ENCODE peak calls at places on chromosomes 5 and 9, in nine cellular contexts. S is thyroid gland, D is sigmoid colon, E is NB4, R is lower leg skin, V is spleen, M is uterus, X is K562, N is gastrocnemius medialis. H is an unnamed sample.

GRCh38 chr5:176653401-176653800 is 6.1 kb downstream of the TSPAN17 start:
- DNase-seq in S (no peak), D (no peak), E (no peak), R (no peak), V (no peak), M (no peak), X (peak; percentile 21), N (no peak), H (no peak)

GRCh38 chr9:68552700-68553099 is 12.0 kb upstream of the TMEM252 start:
- DNase-seq in S (no peak), D (no peak), E (no peak), R (no peak), V (no peak), M (no peak), X (no peak), N (no peak), H (no peak)

GRCh38 chr9:101054657-101055056 is 26.1 kb downstream of the PLPPR1 start:
- DNase-seq in S (no peak), D (no peak), E (no peak), R (no peak), V (no peak), M (no peak), X (no peak), N (no peak), H (no peak)

GRCh38 chr5:131221888-131222287 is 42.0 kb upstream of the CDC42SE2 start:
- DNase-seq in S (no peak), D (no peak), E (peak; percentile 45), R (no peak), V (no peak), M (no peak), X (no peak), N (no peak), H (no peak)

GRCh38 chr5:912356-913091 is 19.8 kb downstream of the TRIP13 start:
- DNase-seq in S (no peak), D (no peak), E (peak; percentile 45), R (peak; percentile 66), V (no peak), M (no peak), X (no peak), N (no peak), H (peak; percentile 29)

GRCh38 chr5:12661617-12662370 is 757.5 kb upstream of the CTNND2 start:
- DNase-seq in S (no peak), D (peak; percentile 55), E (no peak), R (no peak), V (no peak), M (no peak), X (no peak), N (no peak), H (no peak)

GRCh38 chr9:132509921-132510874 is 72.2 kb upstream of the BARHL1 start:
- DNase-seq in S (no peak), D (no peak), E (no peak), R (no peak), V (peak; percentile 50), M (no peak), X (no peak), N (no peak), H (no peak)

GRCh38 chr5:39992617-39993203 is 567.9 kb upstream of the DAB2 start:
- DNase-seq in S (peak; percentile 28), D (no peak), E (peak; percentile 5), R (no peak), V (no peak), M (no peak), X (no peak), N (no peak), H (no peak)

GRCh38 chr5:95114305-95114704 is 170.6 kb downstream of the MCTP1 start:
- DNase-seq in S (peak; percentile 48), D (no peak), E (no peak), R (no peak), V (no peak), M (no peak), X (no peak), N (no peak), H (no peak)

GRCh38 chr9:108972626-108973209 is 38.5 kb downstream of the ABITRAM start:
- DNase-seq in S (no peak), D (no peak), E (no peak), R (no peak), V (no peak), M (no peak), X (no peak), N (no peak), H (no peak)

GRCh38 chr5:16759147-16759800 is 142.5 kb upstream of the RETREG1 start:
- DNase-seq in S (no peak), D (no peak), E (peak; percentile 60), R (no peak), V (no peak), M (no peak), X (no peak), N (no peak), H (no peak)

GRCh38 chr5:122371511-122372151 is 59.6 kb downstream of the SNCAIP start:
- DNase-seq in S (no peak), D (no peak), E (no peak), R (no peak), V (no peak), M (no peak), X (no peak), N (no peak), H (no peak)

GRCh38 chr5:122376305-122376704 is 64.3 kb downstream of the SNCAIP start:
- DNase-seq in S (no peak), D (no peak), E (no peak), R (no peak), V (no peak), M (no peak), X (no peak), N (no peak), H (no peak)

GRCh38 chr5:122375801-122376200 is 63.8 kb downstream of the SNCAIP start:
- DNase-seq in S (no peak), D (no peak), E (no peak), R (no peak), V (no peak), M (no peak), X (no peak), N (no peak), H (no peak)

GRCh38 chr5:122377023-122377422 is 65.0 kb downstream of the SNCAIP start:
- DNase-seq in S (no peak), D (no peak), E (peak; percentile 9), R (no peak), V (no peak), M (no peak), X (no peak), N (no peak), H (no peak)
- TF ChIP-seq POLR2A in S (no peak), D (no peak), E (no peak), R (no peak), V (no peak), M (no peak), X (no peak), N (no peak), H (no peak)

GRCh38 chr9:130013326-130013725 is 29.7 kb downstream of the FNBP1 start:
- DNase-seq in S (no peak), D (no peak), E (no peak), R (no peak), V (no peak), M (no peak), X (no peak), N (no peak), H (no peak)

GRCh38 chr9:130015353-130016019 is 27.5 kb downstream of the FNBP1 start:
- DNase-seq in S (no peak), D (no peak), E (no peak), R (no peak), V (no peak), M (no peak), X (no peak), N (no peak), H (no peak)

GRCh38 chr9:130008577-130008976 is 34.4 kb downstream of the FNBP1 start:
- DNase-seq in S (no peak), D (no peak), E (no peak), R (no peak), V (no peak), M (no peak), X (no peak), N (no peak), H (no peak)

GRCh38 chr9:130010151-130010988 is 32.6 kb downstream of the FNBP1 start:
- DNase-seq in S (peak; percentile 25), D (no peak), E (no peak), R (no peak), V (no peak), M (no peak), X (no peak), N (no peak), H (no peak)
- TF ChIP-seq POLR2A in S (no peak), D (no peak), E (no peak), R (no peak), V (no peak), M (no peak), X (no peak), N (no peak), H (no peak)

DNA sequence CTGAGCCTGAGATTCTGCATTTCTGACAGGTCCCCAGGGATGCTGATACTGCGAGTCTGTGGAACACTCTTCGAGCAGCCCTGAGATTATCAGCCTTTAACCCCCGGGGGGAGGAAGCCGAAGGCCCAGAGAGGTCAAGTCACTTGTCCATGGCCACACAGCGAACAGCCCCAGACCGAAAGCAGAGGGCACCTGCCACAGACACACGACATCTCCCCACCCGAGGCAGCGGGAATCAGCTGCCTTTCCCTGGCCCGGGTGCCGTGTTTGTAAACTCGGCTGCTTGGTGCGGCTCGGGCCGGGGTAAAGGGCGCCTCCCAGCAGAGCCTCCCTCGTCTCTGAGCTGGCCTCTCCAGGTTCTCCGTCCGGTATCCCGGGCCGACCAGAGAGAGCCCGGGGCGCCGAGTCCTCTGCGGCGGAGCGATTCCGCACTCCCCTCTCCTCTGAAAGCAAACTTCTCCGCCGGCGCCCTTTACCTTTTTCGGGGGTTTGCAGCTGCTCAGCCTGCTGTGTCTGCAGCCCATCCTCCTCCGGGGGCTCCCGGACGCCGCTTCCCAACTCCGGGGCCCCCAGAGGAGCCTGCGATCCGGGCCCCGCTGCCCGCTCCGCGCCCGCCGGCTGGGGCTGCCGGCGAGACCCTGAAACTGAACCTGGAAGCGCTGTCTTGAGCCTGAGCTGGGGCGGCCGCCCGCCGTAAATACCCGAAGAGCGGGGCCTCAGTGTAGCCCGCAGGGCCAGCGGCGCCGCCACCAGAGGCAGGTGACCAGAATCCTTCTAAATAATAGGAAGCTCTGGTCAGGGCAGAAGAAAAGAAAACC is at the start of gene CCDC69:
- DNase-seq in S (peak; percentile 72), D (peak; percentile 91), E (peak; percentile 81), R (peak; percentile 58), V (peak; percentile 93), M (peak; percentile 76), X (peak; percentile 84), N (peak; percentile 84), H (peak; percentile 80)
- TF ChIP-seq POLR2A in S (no peak), D (peak; percentile 88), E (no peak), R (no peak), V (no peak), M (peak; percentile 86), X (peak; percentile 52), N (peak; percentile 99), H (peak; percentile 6)

DNA sequence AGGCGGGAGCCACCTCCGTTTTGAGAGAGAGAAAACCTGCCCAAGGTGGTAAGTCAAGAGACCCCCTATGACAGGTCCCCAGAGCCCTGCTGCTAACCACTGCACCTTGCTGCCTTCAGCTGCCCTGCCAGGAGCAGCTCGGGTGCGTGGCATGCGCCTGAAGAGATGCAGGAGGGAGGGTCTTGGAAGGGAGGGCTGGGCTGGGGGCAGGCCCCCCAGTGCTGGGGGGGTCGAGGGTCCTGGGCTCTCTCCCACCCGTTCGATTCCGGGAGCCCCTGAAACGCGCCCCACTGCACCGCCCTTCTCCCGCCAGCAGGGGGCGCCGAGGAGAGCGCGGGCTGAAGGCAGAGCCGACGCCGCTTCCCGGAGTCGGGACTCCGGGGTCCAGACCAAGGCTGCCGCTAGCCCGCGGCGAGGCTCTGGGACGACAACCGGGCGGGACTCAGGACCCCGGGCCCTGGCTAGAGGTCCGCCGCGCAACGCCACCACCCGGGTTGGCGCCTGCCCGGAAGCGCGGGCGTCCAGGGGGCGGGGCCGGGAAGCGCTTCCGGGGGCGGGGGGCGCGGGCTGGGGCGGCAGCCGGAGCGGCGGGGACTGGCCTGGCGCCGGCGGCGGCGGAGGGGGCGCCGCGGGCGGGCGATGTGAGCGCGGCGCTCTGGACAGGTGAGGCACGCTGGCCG is at the start of gene ZBTB34:
- DNase-seq in S (peak; percentile 62), D (peak; percentile 74), E (peak; percentile 75), R (peak; percentile 38), V (peak; percentile 94), M (peak; percentile 66), X (peak; percentile 75), N (peak; percentile 54), H (peak; percentile 75)
- TF ChIP-seq POLR2A in S (no peak), D (no peak), E (peak; percentile 59), R (no peak), V (no peak), M (peak; percentile 30), X (peak; percentile 85), N (no peak), H (peak; percentile 24)